ENCODE peak calls at places on chromosomes 2 and 18, in four cellular contexts. G is adrenal gland; X is iris pigment epithelial cell; B is stimulated activated CD4-positive, alpha-beta T cell treated with anti-CD3 and anti-CD28 coated beads, Interleukin-1b, Interleukin-23, amount 100 ng/mL, for 24 hours. Z is an unnamed sample.
A peak's percentile ranks its signal among the peaks of the same experiment; 100 is the strongest.

GRCh38 chr2:161445097-161445496 is 29.0 kb downstream of the TBR1 start:
- DNase-seq in B (no peak), G (no peak), X (no peak), Z (no peak)

GRCh38 chr2:26644188-26644835 is 3.1 kb upstream of the CIB4 start:
- DNase-seq in B (no peak), X (no peak), G (no peak), Z (no peak)

GRCh38 chr18:76358774-76359173 is 136.3 kb downstream of the ZNF516 start:
- DNase-seq in B (no peak), X (no peak), G (no peak), Z (no peak)

GRCh38 chr18:56286775-56287174 is 351.6 kb downstream of the TXNL1 start:
- DNase-seq in X (peak; percentile 9), G (no peak), B (no peak), Z (peak; percentile 57)

GRCh38 chr2:49261791-49262190 is 107.5 kb upstream of the FSHR start:
- DNase-seq in B (no peak), G (no peak), X (no peak), Z (no peak)

GRCh38 chr2:146666336-146666735 is 1178.5 kb upstream of the ACVR2A start:
- DNase-seq in B (no peak), G (no peak), X (peak; percentile 77), Z (peak; percentile 32)

GRCh38 chr18:59996370-59996966 is 96.7 kb downstream of the PMAIP1 start:
- DNase-seq in X (peak; percentile 68), G (peak; percentile 62), B (no peak), Z (peak; percentile 52)

GRCh38 chr18:52237551-52237950 is 102.4 kb upstream of the DCC start:
- DNase-seq in B (no peak), G (no peak), X (no peak), Z (no peak)

GRCh38 chr2:1787799-1788477 is 43.6 kb upstream of the PXDN start:
- DNase-seq in B (no peak), G (no peak), X (no peak), Z (no peak)

GRCh38 chr2:133884739-133885381 is 316.6 kb upstream of the NCKAP5 start:
- DNase-seq in B (no peak), G (no peak), X (peak; percentile 37), Z (no peak)

GRCh38 chr18:54679318-54680149 is 88.5 kb downstream of the DYNAP start:
- DNase-seq in B (no peak), G (no peak), X (peak; percentile 87), Z (peak; percentile 86)

GRCh38 chr2:47581201-47581600 is 178.2 kb downstream of the MSH2 start:
- DNase-seq in X (no peak), B (no peak), G (no peak), Z (no peak)

GRCh38 chr2:216555274-216555673 is 56.6 kb downstream of the RPL37A start:
- DNase-seq in G (peak; percentile 91), B (no peak), X (no peak), Z (peak; percentile 76)

GRCh38 chr2:68491582-68491981 is 24.2 kb downstream of the APLF start:
- DNase-seq in X (no peak), G (no peak), B (no peak), Z (no peak)

GRCh38 chr18:57898506-57899124 is 95.5 kb upstream of the ATP8B1 start:
- DNase-seq in B (no peak), X (peak; percentile 62), G (peak; percentile 13), Z (peak; percentile 98)

GRCh38 chr2:134410831-134411231 is 157.0 kb downstream of the MGAT5 start:
- DNase-seq in G (no peak), B (no peak), X (peak; percentile 65), Z (peak; percentile 43)

GRCh38 chr2:194619368-194619767 is 1037.7 kb upstream of the SLC39A10 start:
- DNase-seq in X (no peak), B (no peak), G (no peak), Z (peak; percentile 3)